ENCODE peak calls at places on chromosomes 6 and 20, in seven cellular contexts. B is HepG2, I is H1, R is SK-N-SH, X is HCT116, Q is GM12878, S is K562. P is an unnamed sample.

GRCh38 chr20:8212286-8212685 is 80.2 kb downstream of the PLCB1 start:
- DNase-seq in B (no peak), S (no peak), X (no peak), I (no peak), Q (no peak), R (no peak), P (no peak)

GRCh38 chr20:24389686-24390085 is 79.7 kb upstream of the SYNDIG1 start:
- DNase-seq in X (no peak), B (no peak), Q (no peak), R (no peak), I (no peak), S (no peak), P (no peak)

GRCh38 chr6:151689499-151690201 is 117.8 kb upstream of the ESR1 start:
- DNase-seq in B (no peak), I (no peak), Q (no peak), S (no peak), R (no peak), X (no peak), P (no peak)

GRCh38 chr6:50816115-50816675 is 2.5 kb upstream of the TFAP2B start:
- DNase-seq in B (peak; percentile 67), Q (peak; percentile 19), I (peak; percentile 84), R (peak; percentile 63), S (peak; percentile 94), X (peak; percentile 34), P (peak; percentile 70)

GRCh38 chr6:159493888-159494632 is 199.0 kb downstream of the SOD2 start:
- DNase-seq in I (no peak), S (no peak), B (no peak), Q (no peak), R (no peak), X (no peak), P (no peak)

GRCh38 chr20:63504642-63505041 is 5.8 kb upstream of the EEF1A2 start:
- DNase-seq in S (no peak), I (no peak), Q (no peak), B (no peak), X (no peak), R (no peak), P (no peak)

GRCh38 chr6:38853236-38853635 is 138.1 kb downstream of the DNAH8 start:
- DNase-seq in B (no peak), Q (no peak), I (no peak), X (no peak), S (no peak), R (no peak), P (no peak)

GRCh38 chr6:14951704-14952103 is 294.2 kb upstream of the JARID2 start:
- DNase-seq in S (no peak), R (no peak), X (no peak), I (no peak), B (no peak), Q (no peak), P (peak; percentile 8)

GRCh38 chr6:54255881-54256280 is 52.4 kb upstream of the TINAG start:
- DNase-seq in X (no peak), R (no peak), Q (no peak), S (no peak), I (no peak), B (no peak), P (no peak)

GRCh38 chr6:80457044-80457933 is 350.8 kb downstream of the BCKDHB start:
- DNase-seq in I (no peak), X (peak; percentile 38), R (no peak), B (no peak), S (no peak), Q (no peak), P (peak; percentile 3)

GRCh38 chr6:89116702-89117101 is 1.2 kb downstream of the SRSF12 start:
- DNase-seq in R (peak; percentile 28), B (no peak), S (no peak), Q (no peak), I (no peak), X (no peak), P (no peak)

GRCh38 chr6:160221423-160221822 is 37.2 kb downstream of the SLC22A2 start:
- DNase-seq in B (peak; percentile 13), R (no peak), I (no peak), Q (peak; percentile 12), S (no peak), X (no peak), P (no peak)

GRCh38 chr6:89977808-89978748 is 83.8 kb downstream of the GJA10 start:
- DNase-seq in R (peak; percentile 54), Q (no peak), I (no peak), B (no peak), S (peak; percentile 7), X (no peak), P (no peak)

GRCh38 chr6:116399287-116399686 is 28.5 kb downstream of the DSE start:
- DNase-seq in B (no peak), R (no peak), X (no peak), I (no peak), S (no peak), Q (no peak), P (no peak)

GRCh38 chr6:135097172-135097571 is 42.5 kb upstream of the HBS1L start:
- DNase-seq in B (no peak), I (no peak), R (no peak), Q (no peak), S (peak; percentile 66), X (no peak), P (no peak)

GRCh38 chr6:78593898-78594666 is 273.3 kb upstream of the IRAK1BP1 start:
- DNase-seq in Q (no peak), R (no peak), B (no peak), X (no peak), I (no peak), S (no peak), P (no peak)

GRCh38 chr6:20800229-20800628 is 266.0 kb downstream of the CDKAL1 start:
- DNase-seq in X (no peak), I (no peak), B (peak; percentile 18), S (no peak), R (no peak), Q (no peak), P (no peak)

GRCh38 chr20:58219342-58219700 is 9.1 kb downstream of the ANKRD60 start:
- DNase-seq in S (peak; percentile 18), Q (no peak), I (no peak), X (no peak), B (no peak), R (no peak), P (no peak)

GRCh38 chr20:46501961-46502360 is 11.4 kb downstream of the ZNF334 start:
- DNase-seq in R (no peak), Q (no peak), I (no peak), X (no peak), S (no peak), B (peak; percentile 16), P (peak; percentile 24)

GRCh38 chr20:49386848-49387605 is 95.4 kb downstream of the KCNB1 start:
- DNase-seq in Q (no peak), I (no peak), B (no peak), X (no peak), R (peak; percentile 68), S (no peak), P (peak; percentile 34)

DNA sequence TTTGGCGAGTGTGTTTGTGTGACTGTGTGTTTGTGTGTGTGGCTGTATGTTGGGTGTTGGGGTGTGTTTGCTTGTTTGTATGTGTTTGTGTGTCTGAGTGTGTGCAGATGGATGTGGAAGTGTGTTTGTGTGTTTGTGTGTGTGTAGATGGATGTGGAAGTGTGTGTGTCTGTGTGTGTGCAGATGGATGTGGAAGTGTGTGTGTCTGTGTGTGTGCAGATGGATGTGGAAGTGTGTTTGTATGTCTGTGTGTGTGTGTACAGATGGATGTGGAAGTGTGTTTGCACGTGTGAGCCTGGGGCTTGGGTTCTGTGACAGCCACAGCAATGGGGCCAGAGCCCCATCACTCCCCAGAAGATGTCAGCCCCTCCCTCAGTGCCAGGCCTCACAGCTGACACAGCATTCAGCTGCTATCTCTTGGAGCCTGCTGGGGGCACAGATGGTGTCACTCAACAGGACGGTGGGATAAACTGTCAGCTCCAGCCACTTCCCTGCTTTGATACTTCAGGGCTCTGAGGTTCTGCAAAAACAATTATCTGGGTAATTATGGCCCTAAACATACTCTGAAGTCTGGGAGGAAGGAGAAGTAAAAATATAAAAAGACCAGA is 98.7 kb upstream of the RNF24 start:
- DNase-seq in S (peak; percentile 31), Q (no peak), I (peak; percentile 37), R (peak; percentile 48), X (no peak), B (no peak), P (no peak)
- TF ChIP-seq JUND in S (no peak), Q (no peak), I (no peak), R (no peak), X (no peak), B (no peak), P (no peak)

GRCh38 chr6:150633466-150633795 is 33.7 kb downstream of the PLEKHG1 start:
- DNase-seq in Q (no peak), B (no peak), R (no peak), I (no peak), S (no peak), X (no peak), P (no peak)

GRCh38 chr6:150634641-150635292 is 35.1 kb downstream of the PLEKHG1 start:
- DNase-seq in I (no peak), B (no peak), R (no peak), X (no peak), S (no peak), Q (no peak), P (no peak)

GRCh38 chr6:150631283-150631981 is 31.7 kb downstream of the PLEKHG1 start:
- DNase-seq in I (no peak), S (no peak), B (no peak), X (no peak), Q (no peak), R (no peak), P (no peak)

GRCh38 chr6:150631982-150632642 is 32.4 kb downstream of the PLEKHG1 start:
- DNase-seq in B (no peak), R (no peak), Q (no peak), I (no peak), X (no peak), S (no peak), P (no peak)

DNA sequence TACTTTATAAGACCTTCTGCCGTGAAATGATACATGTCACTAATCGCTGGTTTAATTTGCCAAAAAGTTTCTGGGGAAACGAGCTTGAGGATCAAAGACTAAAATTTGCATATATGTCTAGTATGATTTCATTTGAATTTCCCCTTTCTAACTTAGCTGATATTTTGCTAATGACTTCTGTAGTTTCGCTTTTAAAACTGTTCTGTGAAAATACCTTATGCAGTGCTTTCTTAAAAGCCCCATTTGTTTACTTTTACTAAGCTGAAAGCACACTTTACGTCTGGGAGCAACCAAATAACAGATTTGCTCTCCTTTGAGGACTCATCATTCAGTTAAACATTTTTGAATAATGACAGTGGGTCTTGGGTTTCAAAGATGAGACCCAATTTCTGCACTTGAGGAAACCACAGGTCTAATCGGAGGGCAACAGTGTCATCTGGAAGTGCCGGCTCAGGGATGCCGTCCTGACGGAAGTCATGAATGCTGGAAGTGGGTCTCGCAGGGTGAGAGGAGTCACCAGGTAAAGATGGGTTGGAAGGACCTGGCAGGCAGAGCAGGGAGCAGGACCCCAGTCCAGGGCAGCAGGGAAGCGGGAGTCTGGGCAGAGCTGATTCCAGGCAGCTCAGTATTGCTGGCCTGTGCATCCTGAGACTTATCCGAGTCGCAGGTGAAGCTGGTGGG is 33.2 kb downstream of the PLEKHG1 start:
- DNase-seq in Q (peak; percentile 41), R (no peak), I (no peak), S (no peak), B (no peak), X (no peak), P (no peak)
- TF ChIP-seq JUND in Q (no peak), R (no peak), I (no peak), S (no peak), B (no peak), X (no peak), P (no peak)

GRCh38 chr6:37785002-37785687 is 34.4 kb upstream of the ZFAND3 start:
- DNase-seq in I (no peak), B (no peak), R (no peak), S (no peak), X (no peak), Q (no peak), P (no peak)
- TF ChIP-seq JUND in I (no peak), B (no peak), R (no peak), S (no peak), X (no peak), Q (no peak), P (no peak)

GRCh38 chr6:118660218-118660569 is 8.8 kb upstream of the CEP85L start:
- DNase-seq in Q (no peak), X (no peak), I (no peak), B (no peak), R (peak; percentile 71), S (peak; percentile 89), P (no peak)
- TF ChIP-seq JUND in Q (no peak), X (no peak), I (no peak), B (no peak), R (no peak), S (no peak), P (no peak)